ENCODE peak calls at places on chromosome 9, in four cellular contexts. F, W, Z and G are unnamed samples.

GRCh38 chr9:122961139-122961538 is 20.3 kb downstream of the RABGAP1 start:
- DNase-seq in Z (no peak), W (no peak), F (no peak), G (no peak)

GRCh38 chr9:6054280-6055099 is 39.1 kb upstream of the RANBP6 start:
- DNase-seq in W (peak), F (peak), Z (peak), G (peak)

GRCh38 chr9:109418827-109419226 is 79.3 kb downstream of the PTPN3 start:
- DNase-seq in F (no peak), W (no peak), Z (no peak), G (peak)

GRCh38 chr9:96460470-96460869 is 10.5 kb downstream of the HABP4 start:
- DNase-seq in F (no peak), W (no peak), Z (no peak), G (no peak)

GRCh38 chr9:92610470-92611420 is 59.2 kb downstream of the IPPK start:
- DNase-seq in F (no peak), W (no peak), Z (no peak), G (no peak)

GRCh38 chr9:129027685-129028191 is 393 bp downstream of the SH3GLB2 start:
- DNase-seq in F (no peak), W (peak), Z (peak), G (peak)

GRCh38 chr9:127509955-127510299 is 58.6 kb downstream of the LRSAM1 start:
- DNase-seq in W (no peak), Z (no peak), F (no peak), G (no peak)

GRCh38 chr9:88092699-88093359 is 45.4 kb downstream of the SPATA31C2 start:
- DNase-seq in W (no peak), F (no peak), Z (no peak), G (no peak)

GRCh38 chr9:76322810-76323209 is 71.4 kb downstream of the RFK start:
- DNase-seq in F (no peak), Z (no peak), W (no peak), G (no peak)

GRCh38 chr9:89601306-89601705 is 3.5 kb upstream of the GADD45G start:
- DNase-seq in F (no peak), W (no peak), Z (no peak), G (no peak)

GRCh38 chr9:121359358-121360294 is 10.4 kb downstream of the STOM start:
- DNase-seq in F (no peak), Z (no peak), W (no peak), G (no peak)

GRCh38 chr9:108197888-108198287 is 657.9 kb downstream of the ACTL7B start:
- DNase-seq in Z (no peak), W (no peak), F (no peak), G (no peak)

GRCh38 chr9:26789959-26790358 is 102.6 kb downstream of the CAAP1 start:
- DNase-seq in W (no peak), F (no peak), Z (no peak), G (no peak)

GRCh38 chr9:126705767-126706697 is 92.3 kb downstream of the LMX1B start:
- DNase-seq in W (peak), F (peak), Z (peak), G (peak)

GRCh38 chr9:105205787-105206511 is 38.5 kb upstream of the SLC44A1 start:
- DNase-seq in W (peak), Z (peak), F (peak), G (peak)

GRCh38 chr9:121945849-121946248 is 147.3 kb downstream of the TTLL11 start:
- DNase-seq in F (no peak), W (no peak), Z (no peak), G (peak)

GRCh38 chr9:37904647-37905505 is 949 bp upstream of the SLC25A51 start:
- DNase-seq in W (no peak), Z (no peak), F (peak), G (peak)

GRCh38 chr9:7266911-7267555 is 509.3 kb downstream of the KDM4C start:
- DNase-seq in W (peak), F (no peak), Z (no peak), G (peak)

GRCh38 chr9:87198716-87199115 is 251.4 kb upstream of the GAS1 start:
- DNase-seq in Z (no peak), W (no peak), F (no peak), G (no peak)

GRCh38 chr9:82934949-82935348 is 128.0 kb downstream of the RASEF start:
- DNase-seq in Z (no peak), F (no peak), W (no peak), G (no peak)

GRCh38 chr9:35690447-35691324 is 961 bp upstream of the TPM2 start:
- DNase-seq in W (peak), F (peak), Z (peak), G (peak)

GRCh38 chr9:135282001-135282731 is 194.7 kb downstream of the OLFM1 start:
- DNase-seq in W (peak), Z (peak), F (peak), G (peak)